ENCODE peak calls at places on chromosomes 5 and 9, in eight cellular contexts. D is dorsolateral prefrontal cortex, R is amniotic epithelial cell, O is Ammon's horn, Z is tibial artery, V is NCI-H1092 treated with DMSO at 0.1 percent for 48 hours, G is GM03348, X is A549. A is an unnamed sample.

GRCh38 chr9:93319992-93320490 is 131.4 kb upstream of the FAM120A start:
- DNase-seq in D (no peak), R (no peak), O (no peak), Z (no peak), V (peak; percentile 61), G (no peak), X (no peak), A (no peak)

GRCh38 chr5:16894236-16895057 is 41.6 kb downstream of the MYO10 start:
- DNase-seq in D (no peak), R (peak; percentile 92), O (no peak), Z (no peak), V (peak; percentile 3), G (peak; percentile 39), X (peak; percentile 98), A (no peak)

GRCh38 chr9:115649991-115650472 is 503.6 kb upstream of the PAPPA start:
- DNase-seq in D (peak; percentile 81), R (peak; percentile 97), O (peak; percentile 89), Z (peak; percentile 89), V (no peak), G (peak; percentile 9), X (no peak), A (no peak)

GRCh38 chr5:138391859-138392386 is 39.4 kb downstream of the KDM3B start:
- DNase-seq in D (peak; percentile 66), R (no peak), O (peak; percentile 86), Z (no peak), V (no peak), G (no peak), X (no peak), A (no peak)

GRCh38 chr9:97853844-97854695 is 1.0 kb downstream of the FOXE1 start:
- DNase-seq in D (no peak), R (no peak), O (no peak), Z (no peak), V (peak; percentile 80), G (no peak), X (peak; percentile 87), A (peak; percentile 76)

GRCh38 chr5:39411051-39411450 is 13.7 kb downstream of the DAB2 start:
- DNase-seq in D (no peak), R (peak; percentile 82), O (no peak), Z (no peak), V (no peak), G (no peak), X (peak; percentile 26), A (no peak)

GRCh38 chr9:131657456-131657855 is 82.4 kb downstream of the RAPGEF1 start:
- DNase-seq in D (no peak), R (no peak), O (no peak), Z (no peak), V (no peak), G (no peak), X (no peak), A (no peak)

GRCh38 chr5:31477516-31477915 is 54.4 kb downstream of the DROSHA start:
- DNase-seq in D (no peak), R (no peak), O (no peak), Z (no peak), V (no peak), G (no peak), X (no peak), A (no peak)

GRCh38 chr9:38018964-38019602 is 49.9 kb downstream of the SHB start:
- DNase-seq in D (peak; percentile 59), R (peak; percentile 83), O (peak; percentile 71), Z (no peak), V (peak; percentile 72), G (peak; percentile 74), X (peak; percentile 73), A (no peak)

GRCh38 chr9:134823623-134824022 is 57.0 kb upstream of the FCN2 start:
- DNase-seq in D (no peak), R (no peak), O (no peak), Z (no peak), V (no peak), G (no peak), X (no peak), A (no peak)

GRCh38 chr9:89723696-89724095 is 118.9 kb downstream of the GADD45G start:
- DNase-seq in D (no peak), R (peak; percentile 35), O (no peak), Z (no peak), V (no peak), G (no peak), X (no peak), A (no peak)

GRCh38 chr5:154131817-154132216 is 58.7 kb upstream of the GALNT10 start:
- DNase-seq in D (no peak), R (peak; percentile 7), O (no peak), Z (no peak), V (no peak), G (no peak), X (no peak), A (no peak)

GRCh38 chr9:129381481-129381957 is 203.5 kb upstream of the IER5L start:
- DNase-seq in D (peak; percentile 21), R (no peak), O (no peak), Z (no peak), V (no peak), G (no peak), X (no peak), A (no peak)

GRCh38 chr5:159227452-159227851 is 18.1 kb upstream of the RNF145 start:
- DNase-seq in D (no peak), R (peak; percentile 18), O (no peak), Z (no peak), V (no peak), G (no peak), X (no peak), A (no peak)

GRCh38 chr5:58844395-58844794 is 261.5 kb downstream of the RAB3C start:
- DNase-seq in D (no peak), R (no peak), O (no peak), Z (no peak), V (no peak), G (no peak), X (no peak), A (no peak)

GRCh38 chr9:135926402-135927194 is 19.3 kb upstream of the CAMSAP1 start:
- DNase-seq in D (no peak), R (peak; percentile 29), O (no peak), Z (peak; percentile 52), V (no peak), G (peak; percentile 72), X (peak; percentile 80), A (no peak)

GRCh38 chr5:88732862-88733261 is 150.1 kb downstream of the MEF2C start:
- DNase-seq in D (no peak), R (no peak), O (no peak), Z (no peak), V (no peak), G (no peak), X (no peak), A (no peak)

GRCh38 chr9:37371565-37372464 is 50.7 kb upstream of the GRHPR start:
- DNase-seq in D (no peak), R (peak; percentile 70), O (no peak), Z (no peak), V (no peak), G (no peak), X (no peak), A (no peak)

GRCh38 chr5:624951-625230 is 12.8 kb downstream of the CEP72 start:
- DNase-seq in D (no peak), R (no peak), O (no peak), Z (no peak), V (no peak), G (no peak), X (no peak), A (no peak)

GRCh38 chr5:160237571-160238093 is 8.3 kb downstream of the FABP6 start:
- DNase-seq in D (no peak), R (no peak), O (no peak), Z (no peak), V (no peak), G (no peak), X (no peak), A (no peak)

GRCh38 chr5:149227168-149227826 is 44.4 kb upstream of the AFAP1L1 start:
- DNase-seq in D (no peak), R (peak; percentile 59), O (no peak), Z (no peak), V (no peak), G (peak; percentile 41), X (peak; percentile 21), A (no peak)

GRCh38 chr9:91253488-91253887 is 108.2 kb downstream of the AUH start:
- DNase-seq in D (no peak), R (peak; percentile 33), O (no peak), Z (no peak), V (no peak), G (no peak), X (peak; percentile 17), A (no peak)

GRCh38 chr5:619444-619843 is 7.3 kb downstream of the CEP72 start:
- DNase-seq in D (peak; percentile 9), R (no peak), O (no peak), Z (no peak), V (no peak), G (no peak), X (no peak), A (no peak)

GRCh38 chr5:149937610-149938009 is 7.0 kb downstream of the PDE6A start:
- DNase-seq in D (no peak), R (peak; percentile 37), O (no peak), Z (no peak), V (peak; percentile 85), G (no peak), X (peak; percentile 55), A (no peak)

GRCh38 chr9:2126331-2126789 is 111.2 kb downstream of the SMARCA2 start:
- DNase-seq in D (no peak), R (peak; percentile 78), O (peak; percentile 40), Z (peak; percentile 58), V (no peak), G (peak; percentile 38), X (no peak), A (no peak)

GRCh38 chr5:151156732-151157402 is 712 bp downstream of the ANXA6 start:
- DNase-seq in D (no peak), R (peak; percentile 15), O (no peak), Z (no peak), V (no peak), G (peak; percentile 47), X (no peak), A (peak; percentile 17)

GRCh38 chr9:135951889-135952663 is 9.1 kb downstream of the UBAC1 start:
- DNase-seq in D (no peak), R (peak; percentile 85), O (no peak), Z (no peak), V (no peak), G (no peak), X (no peak), A (no peak)

GRCh38 chr5:90408571-90409317 is 812 bp downstream of the CETN3 start:
- DNase-seq in D (no peak), R (no peak), O (no peak), Z (no peak), V (no peak), G (no peak), X (no peak), A (no peak)

GRCh38 chr9:122350577-122351355 is 20.1 kb upstream of the PTGS1 start:
- DNase-seq in D (peak; percentile 86), R (peak; percentile 46), O (peak; percentile 90), Z (peak; percentile 65), V (peak; percentile 63), G (peak; percentile 93), X (peak; percentile 75), A (peak; percentile 39)

GRCh38 chr9:20524776-20525175 is 97.5 kb downstream of the MLLT3 start:
- DNase-seq in D (no peak), R (no peak), O (no peak), Z (no peak), V (no peak), G (no peak), X (peak; percentile 46), A (no peak)

GRCh38 chr5:34452170-34452828 is 203.8 kb upstream of the RAI14 start:
- DNase-seq in D (no peak), R (peak; percentile 40), O (no peak), Z (no peak), V (no peak), G (peak; percentile 55), X (no peak), A (no peak)

GRCh38 chr9:14180077-14180941 is 133.6 kb downstream of the NFIB start:
- DNase-seq in D (peak; percentile 46), R (no peak), O (peak; percentile 71), Z (no peak), V (peak; percentile 87), G (no peak), X (no peak), A (no peak)

GRCh38 chr5:56085205-56085604 is 90.4 kb upstream of the IL6ST start:
- DNase-seq in D (no peak), R (peak; percentile 93), O (no peak), Z (no peak), V (no peak), G (no peak), X (no peak), A (no peak)

GRCh38 chr9:77926314-77926959 is 105.2 kb downstream of the GNAQ start:
- DNase-seq in D (no peak), R (peak; percentile 80), O (no peak), Z (no peak), V (no peak), G (peak; percentile 56), X (peak; percentile 31), A (no peak)

A was measured in T-helper 1 cell.